ENCODE peak calls at places on chromosomes 3 and 15, in nine cellular contexts. B, J, D, O, L, U, T, Y and K are unnamed samples.

GRCh38 chr3:116896116-116896515 is 186.5 kb downstream of the TUSC7 start:
- DNase-seq in Y (no peak), O (no peak), J (no peak), D (no peak), B (no peak), T (no peak), U (no peak), L (no peak), K (no peak)

GRCh38 chr3:98402507-98402906 is 12.0 kb downstream of the OR5K3 start:
- DNase-seq in D (no peak), U (no peak), J (no peak), T (no peak), B (no peak), Y (no peak), O (no peak), L (no peak), K (no peak)

GRCh38 chr15:101357885-101358284 is 62.8 kb upstream of the SNRPA1 start:
- DNase-seq in L (no peak), Y (no peak), U (no peak), B (no peak), T (no peak), D (no peak), O (no peak), J (no peak), K (no peak)

GRCh38 chr15:63028442-63029110 is 14.0 kb upstream of the TPM1 start:
- DNase-seq in J (no peak), L (no peak), D (no peak), Y (no peak), U (no peak), B (no peak), T (no peak), O (no peak), K (no peak)

GRCh38 chr3:37466660-37467359 is 292.4 kb upstream of the LRRFIP2 start:
- DNase-seq in D (no peak), B (no peak), T (no peak), U (no peak), L (peak), O (no peak), J (no peak), Y (no peak), K (no peak)

GRCh38 chr3:140832883-140833282 is 108.8 kb upstream of the SLC25A36 start:
- DNase-seq in J (no peak), U (no peak), D (no peak), T (no peak), O (no peak), Y (no peak), L (no peak), B (no peak), K (no peak)

GRCh38 chr3:122183521-122183892 is at the start of gene CASR:
- DNase-seq in D (no peak), U (no peak), T (peak), L (peak), B (no peak), O (no peak), Y (no peak), J (no peak), K (no peak)

GRCh38 chr15:57472861-57473260 is 96.6 kb downstream of the CGNL1 start:
- DNase-seq in J (no peak), T (no peak), D (peak), Y (no peak), U (no peak), O (no peak), L (no peak), B (no peak), K (no peak)

GRCh38 chr3:185250247-185250646 is 3.6 kb downstream of the EHHADH start:
- DNase-seq in D (peak), O (no peak), B (no peak), L (no peak), J (no peak), T (no peak), Y (no peak), U (no peak), K (no peak)

GRCh38 chr15:33926260-33926659 is 42.0 kb upstream of the CHRM5 start:
- DNase-seq in J (no peak), D (no peak), L (no peak), B (no peak), O (no peak), U (no peak), Y (no peak), T (no peak), K (no peak)
- H3K4me3 ChIP-seq in J (no peak), D (no peak), L (no peak), B (no peak), O (no peak), U (no peak), Y (no peak), T (no peak), K (no peak)

GRCh38 chr3:16286161-16286560 is 21.1 kb downstream of the OXNAD1 start:
- DNase-seq in D (no peak), B (no peak), Y (no peak), T (no peak), O (no peak), J (no peak), L (no peak), U (no peak), K (no peak)
- H3K4me3 ChIP-seq in D (no peak), B (no peak), Y (peak), T (no peak), O (no peak), J (no peak), L (no peak), U (no peak), K (no peak)

GRCh38 chr3:191263850-191264249 is 64.8 kb downstream of the OSTN start:
- DNase-seq in Y (no peak), U (no peak), J (no peak), L (no peak), O (no peak), D (no peak), T (no peak), B (no peak), K (no peak)
- H3K4me3 ChIP-seq in Y (no peak), U (no peak), J (no peak), L (no peak), O (no peak), D (no peak), T (no peak), B (no peak), K (no peak)

GRCh38 chr3:181719298-181719859 is 7.7 kb downstream of the SOX2 start:
- DNase-seq in Y (no peak), B (no peak), D (no peak), L (no peak), T (no peak), J (no peak), O (no peak), U (no peak), K (no peak)

GRCh38 chr3:181716916-181717315 is 5.2 kb downstream of the SOX2 start:
- DNase-seq in L (no peak), U (no peak), T (no peak), J (no peak), B (no peak), Y (no peak), O (peak), D (no peak), K (no peak)

GRCh38 chr3:181717505-181717904 is 5.8 kb downstream of the SOX2 start:
- DNase-seq in B (no peak), Y (no peak), L (no peak), J (no peak), O (no peak), D (no peak), T (no peak), U (no peak), K (no peak)

GRCh38 chr3:181720281-181720680 is 8.6 kb downstream of the SOX2 start:
- DNase-seq in L (no peak), Y (no peak), U (no peak), J (peak), B (no peak), D (no peak), T (no peak), O (no peak), K (no peak)

DNA sequence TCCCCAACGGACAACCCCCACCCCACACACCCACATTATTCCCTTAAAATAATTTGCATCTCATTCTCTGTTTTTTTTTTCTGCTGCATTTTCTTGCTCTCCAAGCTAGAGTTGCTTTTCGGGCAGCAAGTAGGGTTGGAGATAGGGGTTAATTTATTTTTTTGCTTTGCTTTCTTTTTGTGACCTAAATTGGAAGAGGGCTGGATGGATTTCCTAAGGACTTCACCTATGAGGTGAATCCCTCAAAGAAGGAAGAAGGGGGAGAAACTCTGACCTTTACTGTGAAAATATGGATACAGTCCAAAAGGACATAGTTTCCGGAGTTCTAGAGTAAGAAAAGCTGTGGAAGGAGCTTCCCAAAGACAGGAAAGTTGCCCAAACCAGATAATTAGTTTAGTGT is 6.7 kb downstream of the SOX2 start:
- DNase-seq in T (no peak), Y (no peak), D (no peak), J (no peak), U (no peak), L (no peak), B (no peak), O (no peak), K (no peak)
- H3K4me3 ChIP-seq in T (no peak), Y (no peak), D (no peak), J (no peak), U (no peak), L (no peak), B (no peak), O (peak), K (no peak)